ENCODE peak calls at places on chromosomes 5 and 9, in four cellular contexts. A, C, L and W are unnamed samples.

GRCh38 chr5:141978389-141978788 is 9.5 kb downstream of the RNF14 start:
- DNase-seq in C (no peak), A (no peak), L (no peak), W (no peak)

GRCh38 chr5:86971034-86971511 is 296.6 kb upstream of the RASA1 start:
- DNase-seq in A (peak; percentile 27), C (peak; percentile 29), L (peak; percentile 11), W (no peak)

GRCh38 chr9:17609312-17610005 is 30.6 kb downstream of the SH3GL2 start:
- DNase-seq in C (no peak), L (no peak), A (no peak), W (no peak)

GRCh38 chr5:33850100-33850594 is 41.6 kb downstream of the ADAMTS12 start:
- DNase-seq in L (peak; percentile 77), A (peak; percentile 86), C (peak; percentile 63), W (no peak)

GRCh38 chr5:91670565-91670964 is 287.4 kb upstream of the ARRDC3 start:
- DNase-seq in C (no peak), L (no peak), A (no peak), W (no peak)

GRCh38 chr9:7121055-7121454 is 363.3 kb downstream of the KDM4C start:
- DNase-seq in C (no peak), A (peak; percentile 23), L (no peak), W (no peak)

GRCh38 chr9:76438841-76439588 is 20.0 kb upstream of the GCNT1 start:
- DNase-seq in C (no peak), A (peak; percentile 64), L (no peak), W (no peak)

GRCh38 chr5:59582746-59583145 is 310.8 kb downstream of the PDE4D start:
- DNase-seq in C (no peak), L (no peak), A (no peak), W (no peak)

GRCh38 chr9:123121457-123121856 is 88.0 kb downstream of the GPR21 start:
- DNase-seq in A (no peak), L (no peak), C (no peak), W (no peak)

GRCh38 chr5:44862808-44863207 is 54.1 kb downstream of the MRPS30 start:
- DNase-seq in C (no peak), L (no peak), A (peak; percentile 33), W (no peak)

GRCh38 chr9:114674076-114674797 is 7.8 kb downstream of the TEX48 start:
- DNase-seq in L (no peak), C (no peak), A (peak; percentile 62), W (no peak)

DNA sequence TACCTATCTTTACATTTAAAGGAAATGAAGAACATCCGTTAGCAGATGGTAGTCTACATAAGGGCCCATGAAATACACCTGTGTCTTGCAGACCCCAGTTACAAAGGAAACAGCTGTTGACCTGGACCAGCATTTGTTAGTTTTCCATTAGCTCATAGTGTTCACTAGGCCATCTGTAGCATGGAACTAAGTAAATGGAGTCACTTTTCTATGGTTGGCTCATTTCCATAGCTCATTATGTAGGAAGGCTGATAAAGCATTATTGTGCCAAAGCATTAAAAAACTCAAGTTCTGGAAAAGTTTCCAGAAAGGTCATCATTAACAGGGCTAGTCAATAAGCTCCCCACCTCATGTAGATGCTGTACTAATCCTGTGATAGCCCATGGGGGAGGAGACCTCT is 62.1 kb downstream of the PCSK1 start:
- DNase-seq in L (no peak), C (no peak), A (no peak), W (no peak)
- TF ChIP-seq CTCF in L (no peak), C (no peak), A (no peak), W (no peak)

GRCh38 chr9:89177021-89177400 is 1.6 kb downstream of the SHC3 start:
- DNase-seq in A (peak; percentile 68), L (peak; percentile 50), C (no peak), W (no peak)
- TF ChIP-seq CTCF in A (no peak), L (no peak), C (no peak), W (no peak)

GRCh38 chr5:29015523-29015922 is 1977.1 kb upstream of the CDH9 start:
- DNase-seq in A (no peak), C (no peak), L (no peak), W (no peak)

GRCh38 chr5:29017501-29017900 is 1979.1 kb upstream of the CDH9 start:
- DNase-seq in L (no peak), C (no peak), A (no peak), W (no peak)

GRCh38 chr5:29016067-29016466 is 1977.7 kb upstream of the CDH9 start:
- DNase-seq in L (no peak), A (no peak), C (no peak), W (no peak)
- TF ChIP-seq CTCF in L (no peak), A (no peak), C (no peak), W (no peak)

DNA sequence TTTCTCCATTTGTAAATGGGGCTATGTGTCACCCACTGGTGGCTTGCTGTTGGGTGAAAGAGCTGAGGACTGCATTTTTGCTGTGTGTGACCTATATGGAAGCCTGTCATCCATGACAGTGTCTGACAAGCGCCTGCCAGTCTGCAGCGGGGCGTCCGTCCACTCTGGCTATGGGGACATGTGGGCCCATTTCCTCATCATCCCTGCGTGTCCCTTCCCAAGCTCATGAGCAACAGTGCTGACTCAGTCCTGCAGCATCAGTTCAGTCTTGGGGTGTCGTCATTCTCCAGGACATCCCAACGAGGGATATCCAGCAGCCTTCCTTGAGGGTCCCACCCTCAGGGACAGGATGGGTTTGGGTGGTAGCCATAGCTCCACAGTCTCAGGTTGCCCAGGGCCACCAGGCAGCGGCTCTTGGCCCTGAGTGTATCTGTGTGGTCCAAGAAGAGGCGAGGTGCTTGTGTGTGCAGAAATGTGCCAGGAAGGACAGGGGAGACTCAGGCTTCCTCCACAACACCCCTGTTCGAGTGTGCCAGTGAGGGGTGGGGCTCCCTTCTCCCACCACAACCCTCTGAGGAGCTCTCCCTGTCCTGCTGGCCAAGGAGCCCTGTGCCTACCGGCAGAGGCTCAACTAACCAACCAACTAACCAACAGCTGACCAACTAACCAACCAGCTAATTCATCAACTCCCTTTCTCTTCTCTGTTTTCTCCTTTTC is 2.1 kb downstream of the FGD3 start:
- DNase-seq in C (no peak), A (no peak), L (no peak), W (no peak)
- TF ChIP-seq CTCF in C (no peak), A (no peak), L (no peak), W (no peak)

GRCh38 chr5:111681791-111682190 is 75.2 kb downstream of the NREP start:
- DNase-seq in C (no peak), L (peak; percentile 40), A (no peak), W (no peak)
- TF ChIP-seq CTCF in C (no peak), L (no peak), A (no peak), W (no peak)

GRCh38 chr9:25224309-25224708 is 453.9 kb downstream of the TUSC1 start:
- DNase-seq in C (no peak), A (no peak), L (no peak), W (no peak)
- TF ChIP-seq CTCF in C (no peak), A (no peak), L (no peak), W (no peak)

GRCh38 chr9:9917400-9917799 is 695.4 kb downstream of the PTPRD start:
- DNase-seq in C (no peak), A (no peak), L (no peak), W (no peak)

GRCh38 chr9:9912459-9912858 is 700.3 kb downstream of the PTPRD start:
- DNase-seq in A (no peak), C (no peak), L (peak; percentile 4), W (no peak)

GRCh38 chr9:9919174-9919573 is 693.6 kb downstream of the PTPRD start:
- DNase-seq in A (no peak), L (no peak), C (no peak), W (no peak)

GRCh38 chr9:9913276-9913832 is 699.4 kb downstream of the PTPRD start:
- DNase-seq in C (no peak), A (no peak), L (no peak), W (no peak)

GRCh38 chr9:9914174-9914573 is 698.6 kb downstream of the PTPRD start:
- DNase-seq in L (no peak), C (no peak), A (no peak), W (no peak)
- TF ChIP-seq CTCF in L (no peak), C (no peak), A (no peak), W (no peak)

GRCh38 chr5:159910843-159911229 is 5.4 kb upstream of the ADRA1B start:
- DNase-seq in A (no peak), C (no peak), L (no peak), W (no peak)
- TF ChIP-seq CTCF in A (no peak), C (no peak), L (no peak), W (no peak)

GRCh38 chr9:72445291-72446000 is 76.0 kb upstream of the TMC1 start:
- DNase-seq in A (no peak), L (no peak), C (no peak), W (no peak)

GRCh38 chr9:72442212-72442607 is 77.2 kb upstream of the ZFAND5 start:
- DNase-seq in L (peak; percentile 87), C (peak; percentile 84), A (peak; percentile 96), W (peak; percentile 38)

GRCh38 chr9:72444436-72444835 is 77.0 kb upstream of the TMC1 start:
- DNase-seq in L (no peak), A (no peak), C (no peak), W (no peak)

GRCh38 chr9:72441296-72442211 is 76.5 kb upstream of the ZFAND5 start:
- DNase-seq in L (peak; percentile 64), A (peak; percentile 71), C (no peak), W (no peak)

DNA sequence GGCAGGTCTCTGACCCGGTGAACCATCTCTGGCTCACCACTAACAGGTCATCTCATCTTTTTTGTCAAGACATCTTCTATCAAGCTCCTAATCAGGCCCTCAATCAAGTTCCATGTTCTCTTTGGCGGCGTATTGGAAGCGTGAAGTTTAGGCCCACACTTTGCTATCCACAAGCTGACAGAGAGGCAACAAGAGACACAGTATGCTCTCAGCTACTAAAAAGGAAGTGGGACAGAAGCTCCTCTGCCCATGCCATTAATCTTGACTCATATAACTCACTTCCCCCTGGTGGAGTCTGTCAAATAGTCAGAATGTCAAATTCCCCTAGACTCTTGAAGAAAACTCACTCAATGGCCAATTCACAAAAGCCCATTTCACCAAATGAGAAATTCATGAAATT is 77.6 kb upstream of the TMC1 start:
- DNase-seq in C (no peak), L (no peak), A (no peak), W (no peak)
- TF ChIP-seq CTCF in C (peak; percentile 22), L (peak; percentile 19), A (no peak), W (no peak)